ENCODE peak calls at places on chromosomes 16 and 17, in four cellular contexts. R is AG09309, B is tibial artery, E is BJ. V is an unnamed sample.

GRCh38 chr17:58415371-58416055 is 1.8 kb downstream of the RNF43 start:
- DNase-seq in B (no peak), R (no peak), E (no peak), V (no peak)

GRCh38 chr16:56941856-56942331 is 10.0 kb downstream of the HERPUD1 start:
- DNase-seq in B (no peak), E (no peak), R (no peak), V (no peak)

GRCh38 chr16:80028581-80029380 is 428.2 kb upstream of the MAF start:
- DNase-seq in R (no peak), B (no peak), E (no peak), V (no peak)

GRCh38 chr17:82752371-82753200 is 721 bp downstream of the TBCD start:
- DNase-seq in B (no peak), E (no peak), R (no peak), V (no peak)

GRCh38 chr17:73476890-73477350 is 165.1 kb upstream of the CDC42EP4 start:
- DNase-seq in R (no peak), E (no peak), B (no peak), V (no peak)

GRCh38 chr16:90081606-90081970 is 4.5 kb upstream of the PRDM7 start:
- DNase-seq in B (no peak), R (no peak), E (no peak), V (no peak)

GRCh38 chr16:58119509-58119845 is 9.7 kb downstream of the CFAP20 start:
- DNase-seq in B (no peak), R (no peak), E (no peak), V (no peak)

GRCh38 chr17:3870871-3871306 is 22.0 kb downstream of the CAMKK1 start:
- DNase-seq in B (no peak), E (no peak), R (no peak), V (no peak)

GRCh38 chr16:60681014-60681413 is 1355.2 kb downstream of the CDH8 start:
- DNase-seq in B (no peak), E (no peak), R (no peak), V (no peak)

GRCh38 chr16:72474511-72475123 is 302.7 kb upstream of the PMFBP1 start:
- DNase-seq in E (peak), B (no peak), R (peak), V (no peak)

GRCh38 chr17:6676802-6677157 is 25.2 kb downstream of the C17orf100 start:
- DNase-seq in E (no peak), B (no peak), R (no peak), V (no peak)

GRCh38 chr16:69073181-69073669 is 32.2 kb upstream of the HAS3 start:
- DNase-seq in B (no peak), E (peak), R (peak), V (no peak)

DNA sequence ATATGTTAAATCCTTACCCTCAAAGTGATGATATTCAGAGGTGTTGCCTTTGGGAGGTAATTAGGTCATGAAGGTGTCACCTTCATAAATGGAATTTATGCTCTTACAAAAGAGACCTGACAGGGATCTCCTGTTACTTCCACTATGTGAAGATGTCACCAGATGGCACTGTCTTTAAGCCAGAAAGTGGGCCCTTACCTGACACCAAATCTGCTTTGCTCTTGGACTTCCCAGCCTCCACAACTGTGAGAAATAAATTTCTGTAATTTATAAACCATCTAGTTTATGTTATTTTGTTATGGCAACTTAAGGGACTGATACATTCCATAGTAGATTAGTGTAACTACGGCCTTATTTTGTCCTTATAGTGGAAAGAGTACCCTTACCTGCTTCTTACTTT is 358.3 kb upstream of the SALL1 start:
- DNase-seq in R (no peak), E (no peak), B (no peak), V (no peak)
- TF ChIP-seq CTCF in R (no peak), E (no peak), B (no peak), V (no peak)

GRCh38 chr16:84143081-84143480 is 1.9 kb downstream of the HSDL1 start:
- DNase-seq in R (no peak), B (no peak), E (no peak), V (no peak)

GRCh38 chr16:84141143-84141670 is 3.8 kb downstream of the HSDL1 start:
- DNase-seq in R (no peak), E (no peak), B (no peak), V (no peak)

GRCh38 chr16:84144301-84144858 is 597 bp downstream of the HSDL1 start:
- DNase-seq in R (no peak), E (no peak), B (peak), V (no peak)

GRCh38 chr16:84143784-84144199 is 1.2 kb downstream of the HSDL1 start:
- DNase-seq in E (no peak), B (no peak), R (no peak), V (no peak)

GRCh38 chr16:84144859-84145639 is at the start of the genes DNAAF1 and HSDL1:
- DNase-seq in E (peak), R (peak), B (peak), V (peak)
- TF ChIP-seq CTCF in E (peak), R (no peak), B (no peak), V (no peak)

DNA sequence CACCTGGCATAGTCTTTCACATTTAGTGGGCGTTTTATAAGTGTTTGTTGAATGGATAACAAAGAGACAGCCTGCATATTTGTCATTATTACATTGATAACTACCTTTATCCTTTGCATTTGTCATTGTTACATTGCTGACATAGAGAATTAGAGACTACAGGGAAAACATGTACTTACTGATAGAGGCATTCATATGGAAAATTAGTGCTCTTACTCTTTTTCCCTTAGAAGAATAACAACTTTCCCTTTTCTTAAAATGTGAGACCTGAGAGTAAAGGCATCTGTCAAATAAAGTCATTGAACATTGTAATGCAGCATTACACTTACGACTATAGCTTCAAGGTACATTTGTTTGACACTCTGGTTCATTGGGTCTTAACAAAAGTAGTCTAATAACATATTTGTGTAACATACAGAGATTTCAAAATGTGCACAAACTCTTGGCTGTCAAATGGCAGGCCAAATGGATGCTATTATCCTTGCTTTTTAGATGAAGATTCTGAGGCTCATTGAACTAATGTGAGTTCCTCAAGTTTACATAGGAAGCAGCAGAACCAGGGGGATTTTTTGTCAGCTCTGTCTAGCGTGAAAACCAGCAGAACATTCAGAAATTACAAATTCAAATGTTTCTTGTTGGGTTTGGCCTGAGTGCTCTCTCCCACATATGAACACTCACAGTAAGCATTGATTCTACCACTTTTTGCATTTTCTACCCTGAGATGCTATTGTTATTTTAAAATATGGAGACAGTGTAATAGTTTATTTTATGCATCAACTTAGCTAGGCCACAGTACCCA is 28.5 kb downstream of the SMIM36 start:
- DNase-seq in E (no peak), B (no peak), R (no peak), V (no peak)
- TF ChIP-seq CTCF in E (no peak), B (no peak), R (no peak), V (no peak)

GRCh38 chr17:40563371-40564052 is 1.8 kb downstream of the CCR7 start:
- DNase-seq in R (no peak), B (no peak), E (no peak), V (no peak)
- TF ChIP-seq CTCF in R (no peak), B (no peak), E (no peak), V (no peak)

DNA sequence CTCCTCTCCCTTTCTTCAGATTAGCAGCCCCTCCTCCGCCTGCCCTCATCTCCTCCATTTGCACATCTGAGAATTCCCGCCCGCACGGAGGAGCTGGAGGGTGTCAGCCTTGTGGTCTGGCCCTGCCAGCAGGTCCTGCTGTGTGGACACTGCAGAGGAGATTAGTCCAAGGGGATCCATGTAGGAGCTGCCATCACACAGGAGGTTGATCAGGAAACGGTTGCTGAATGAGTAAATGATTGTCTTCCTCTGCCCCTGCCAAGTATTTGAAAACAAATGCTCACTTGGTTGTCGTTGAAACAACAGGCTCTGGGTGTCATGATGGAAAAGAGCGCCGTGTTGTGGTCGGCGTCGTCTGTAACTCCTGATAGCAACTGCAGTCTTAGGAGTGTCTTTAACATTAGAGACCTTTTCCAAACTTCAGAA is 63.8 kb upstream of the CHMP6 start:
- DNase-seq in R (no peak), B (no peak), E (no peak), V (no peak)
- TF ChIP-seq CTCF in R (no peak), B (no peak), E (no peak), V (no peak)

V was measured in omental fat pad.